ENCODE peak calls at places on chromosomes 2 and 18, in six cellular contexts. One of them, this sample, is unnamed.

GRCh38 chr2:10844083-10844482 is 31.5 kb upstream of the PDIA6 start:
- DNase-seq in thyroid gland: peak
- DNase-seq in sigmoid colon: peak
- DNase-seq in adrenal gland: peak
- DNase-seq in spleen: no peak
- DNase-seq in tibial nerve: no peak
- DNase-seq in this sample: peak

GRCh38 chr2:185787530-185788145 is 49.0 kb downstream of the FSIP2 start:
- DNase-seq in thyroid gland: no peak
- DNase-seq in sigmoid colon: no peak
- DNase-seq in adrenal gland: no peak
- DNase-seq in spleen: no peak
- DNase-seq in tibial nerve: no peak
- DNase-seq in this sample: no peak

GRCh38 chr2:221527759-221528444 is 44.2 kb downstream of the EPHA4 start:
- DNase-seq in thyroid gland: no peak
- DNase-seq in sigmoid colon: no peak
- DNase-seq in adrenal gland: no peak
- DNase-seq in spleen: no peak
- DNase-seq in tibial nerve: no peak
- DNase-seq in this sample: no peak

GRCh38 chr18:79798346-79798998 is 734 bp downstream of the KCNG2 start:
- DNase-seq in thyroid gland: no peak
- DNase-seq in sigmoid colon: peak
- DNase-seq in adrenal gland: no peak
- DNase-seq in spleen: peak
- DNase-seq in tibial nerve: no peak
- DNase-seq in this sample: no peak

GRCh38 chr2:205079173-205079572 is 533.9 kb downstream of the PARD3B start:
- DNase-seq in thyroid gland: no peak
- DNase-seq in sigmoid colon: no peak
- DNase-seq in adrenal gland: no peak
- DNase-seq in spleen: no peak
- DNase-seq in tibial nerve: no peak
- DNase-seq in this sample: no peak

GRCh38 chr2:170157025-170157684 is 20.8 kb upstream of the MYO3B start:
- DNase-seq in thyroid gland: no peak
- DNase-seq in sigmoid colon: no peak
- DNase-seq in adrenal gland: no peak
- DNase-seq in spleen: no peak
- DNase-seq in tibial nerve: no peak
- DNase-seq in this sample: no peak

GRCh38 chr2:96913398-96914202 is 43.7 kb upstream of the SEMA4C start:
- DNase-seq in thyroid gland: no peak
- DNase-seq in sigmoid colon: no peak
- DNase-seq in adrenal gland: peak
- DNase-seq in spleen: peak
- DNase-seq in tibial nerve: no peak
- DNase-seq in this sample: no peak

GRCh38 chr18:3584266-3584665 is 134.3 kb downstream of the TGIF1 start:
- DNase-seq in thyroid gland: no peak
- DNase-seq in sigmoid colon: no peak
- DNase-seq in adrenal gland: no peak
- DNase-seq in spleen: no peak
- DNase-seq in tibial nerve: no peak
- DNase-seq in this sample: no peak

GRCh38 chr18:32730620-32731021 is 42.2 kb downstream of the KLHL14 start:
- DNase-seq in thyroid gland: no peak
- DNase-seq in sigmoid colon: no peak
- DNase-seq in adrenal gland: no peak
- DNase-seq in spleen: no peak
- DNase-seq in tibial nerve: no peak
- DNase-seq in this sample: no peak

GRCh38 chr2:202030676-202031075 is 3.0 kb upstream of the FZD7 start:
- DNase-seq in thyroid gland: no peak
- DNase-seq in sigmoid colon: no peak
- DNase-seq in adrenal gland: no peak
- DNase-seq in spleen: no peak
- DNase-seq in tibial nerve: no peak
- DNase-seq in this sample: no peak

GRCh38 chr2:202033317-202034248 is at the start of gene FZD7:
- DNase-seq in thyroid gland: peak
- DNase-seq in sigmoid colon: peak
- DNase-seq in adrenal gland: peak
- DNase-seq in spleen: peak
- DNase-seq in tibial nerve: peak
- DNase-seq in this sample: peak

GRCh38 chr2:202031261-202031986 is 2.2 kb upstream of the FZD7 start:
- DNase-seq in thyroid gland: no peak
- DNase-seq in sigmoid colon: no peak
- DNase-seq in adrenal gland: no peak
- DNase-seq in spleen: no peak
- DNase-seq in tibial nerve: no peak
- DNase-seq in this sample: no peak

GRCh38 chr2:202034249-202035088 is 814 bp downstream of the FZD7 start:
- DNase-seq in thyroid gland: peak
- DNase-seq in sigmoid colon: peak
- DNase-seq in adrenal gland: no peak
- DNase-seq in spleen: peak
- DNase-seq in tibial nerve: no peak
- DNase-seq in this sample: peak

DNA sequence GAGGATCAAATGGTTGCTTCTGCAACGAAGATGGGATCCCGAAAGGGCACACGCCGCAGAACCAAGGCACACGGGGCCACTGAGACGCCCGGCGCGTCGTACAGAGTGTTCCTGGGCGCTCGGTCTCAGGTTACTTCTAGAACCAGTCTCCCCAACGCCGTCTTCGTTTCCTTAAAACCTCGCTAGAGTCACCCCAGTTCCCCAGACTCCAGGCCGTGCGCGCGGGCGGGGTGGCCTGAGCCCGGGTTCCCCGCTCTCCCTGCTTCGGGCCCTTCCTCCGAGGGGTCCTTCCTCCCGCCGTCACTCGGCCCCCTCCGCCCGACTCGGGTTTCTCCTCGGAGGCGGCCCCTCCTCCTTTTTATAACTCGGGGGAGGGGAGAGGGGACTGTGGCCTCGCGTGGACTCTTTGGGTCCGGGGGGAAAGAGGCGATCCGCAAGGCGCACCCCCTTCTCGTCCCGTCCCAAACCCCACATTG is 776 bp upstream of the FZD7 start:
- DNase-seq in thyroid gland: peak
- DNase-seq in sigmoid colon: peak
- DNase-seq in adrenal gland: peak
- DNase-seq in spleen: peak
- DNase-seq in tibial nerve: peak
- DNase-seq in this sample: peak
- TF ChIP-seq POLR2A in thyroid gland: peak
- TF ChIP-seq POLR2A in sigmoid colon: no peak
- TF ChIP-seq POLR2A in adrenal gland: no peak
- TF ChIP-seq POLR2A in spleen: no peak
- TF ChIP-seq POLR2A in tibial nerve: peak
- TF ChIP-seq POLR2A in this sample: no peak

DNA sequence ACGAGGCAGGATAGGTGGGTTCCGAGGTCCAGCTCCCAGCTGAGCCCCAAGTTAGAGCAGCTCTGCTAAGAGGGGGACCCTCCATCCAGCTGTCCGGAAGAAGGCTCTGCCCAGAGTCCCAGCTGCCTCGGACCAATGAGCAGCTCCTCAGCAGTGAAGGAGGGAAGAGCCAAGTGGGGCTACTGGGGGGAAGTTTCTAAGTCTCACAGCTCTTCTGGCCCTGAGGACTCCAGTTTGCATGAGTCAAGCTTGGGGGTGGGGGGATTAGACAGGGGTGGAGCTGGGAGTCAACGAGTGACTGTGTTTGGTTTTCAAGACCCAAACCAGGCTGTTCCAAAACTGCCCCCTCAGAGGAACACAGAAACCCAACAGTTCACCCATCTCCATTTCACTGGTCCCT is 101.0 kb downstream of the TNS1 start:
- DNase-seq in thyroid gland: peak
- DNase-seq in sigmoid colon: peak
- DNase-seq in adrenal gland: peak
- DNase-seq in spleen: no peak
- DNase-seq in tibial nerve: no peak
- DNase-seq in this sample: no peak
- TF ChIP-seq POLR2A in thyroid gland: no peak
- TF ChIP-seq POLR2A in sigmoid colon: no peak
- TF ChIP-seq POLR2A in adrenal gland: no peak
- TF ChIP-seq POLR2A in spleen: no peak
- TF ChIP-seq POLR2A in tibial nerve: no peak
- TF ChIP-seq POLR2A in this sample: no peak

GRCh38 chr2:183536714-183537113 is 412.5 kb downstream of the NUP35 start:
- DNase-seq in thyroid gland: no peak
- DNase-seq in sigmoid colon: no peak
- DNase-seq in adrenal gland: no peak
- DNase-seq in spleen: no peak
- DNase-seq in tibial nerve: no peak
- DNase-seq in this sample: no peak
- TF ChIP-seq POLR2A in thyroid gland: no peak
- TF ChIP-seq POLR2A in sigmoid colon: no peak
- TF ChIP-seq POLR2A in adrenal gland: no peak
- TF ChIP-seq POLR2A in spleen: no peak
- TF ChIP-seq POLR2A in tibial nerve: no peak
- TF ChIP-seq POLR2A in this sample: no peak

GRCh38 chr2:113175736-113176695 is 2.2 kb downstream of the PSD4 start:
- DNase-seq in thyroid gland: peak
- DNase-seq in sigmoid colon: no peak
- DNase-seq in adrenal gland: peak
- DNase-seq in spleen: peak
- DNase-seq in tibial nerve: no peak
- DNase-seq in this sample: no peak

GRCh38 chr2:113174369-113174735 is 581 bp downstream of the PSD4 start:
- DNase-seq in thyroid gland: no peak
- DNase-seq in sigmoid colon: no peak
- DNase-seq in adrenal gland: peak
- DNase-seq in spleen: peak
- DNase-seq in tibial nerve: no peak
- DNase-seq in this sample: no peak

GRCh38 chr2:113173563-113174368 is at the start of gene PSD4:
- DNase-seq in thyroid gland: peak
- DNase-seq in sigmoid colon: no peak
- DNase-seq in adrenal gland: peak
- DNase-seq in spleen: peak
- DNase-seq in tibial nerve: no peak
- DNase-seq in this sample: no peak

GRCh38 chr2:113176696-113177355 is 3.1 kb downstream of the PSD4 start:
- DNase-seq in thyroid gland: peak
- DNase-seq in sigmoid colon: no peak
- DNase-seq in adrenal gland: no peak
- DNase-seq in spleen: peak
- DNase-seq in tibial nerve: no peak
- DNase-seq in this sample: no peak

GRCh38 chr2:113175101-113175628 is 1.4 kb downstream of the PSD4 start:
- DNase-seq in thyroid gland: no peak
- DNase-seq in sigmoid colon: no peak
- DNase-seq in adrenal gland: peak
- DNase-seq in spleen: peak
- DNase-seq in tibial nerve: no peak
- DNase-seq in this sample: no peak
- TF ChIP-seq POLR2A in thyroid gland: no peak
- TF ChIP-seq POLR2A in sigmoid colon: no peak
- TF ChIP-seq POLR2A in adrenal gland: no peak
- TF ChIP-seq POLR2A in spleen: peak
- TF ChIP-seq POLR2A in tibial nerve: no peak
- TF ChIP-seq POLR2A in this sample: no peak

GRCh38 chr2:8146329-8147048 is 535.4 kb upstream of the ID2 start:
- DNase-seq in thyroid gland: no peak
- DNase-seq in sigmoid colon: no peak
- DNase-seq in adrenal gland: no peak
- DNase-seq in spleen: no peak
- DNase-seq in tibial nerve: no peak
- DNase-seq in this sample: no peak
- TF ChIP-seq POLR2A in thyroid gland: no peak
- TF ChIP-seq POLR2A in sigmoid colon: no peak
- TF ChIP-seq POLR2A in adrenal gland: no peak
- TF ChIP-seq POLR2A in spleen: no peak
- TF ChIP-seq POLR2A in tibial nerve: no peak
- TF ChIP-seq POLR2A in this sample: no peak

GRCh38 chr18:35172451-35173035 is 68.3 kb upstream of the ZNF397 start:
- DNase-seq in thyroid gland: no peak
- DNase-seq in sigmoid colon: no peak
- DNase-seq in adrenal gland: no peak
- DNase-seq in spleen: no peak
- DNase-seq in tibial nerve: no peak
- DNase-seq in this sample: no peak

GRCh38 chr18:35174093-35174731 is 66.6 kb upstream of the ZNF397 start:
- DNase-seq in thyroid gland: no peak
- DNase-seq in sigmoid colon: no peak
- DNase-seq in adrenal gland: no peak
- DNase-seq in spleen: no peak
- DNase-seq in tibial nerve: no peak
- DNase-seq in this sample: no peak

GRCh38 chr18:35172009-35172408 is 68.8 kb upstream of the ZNF397 start:
- DNase-seq in thyroid gland: no peak
- DNase-seq in sigmoid colon: no peak
- DNase-seq in adrenal gland: no peak
- DNase-seq in spleen: no peak
- DNase-seq in tibial nerve: no peak
- DNase-seq in this sample: no peak

GRCh38 chr18:35176925-35177324 is 63.9 kb upstream of the ZNF397 start:
- DNase-seq in thyroid gland: no peak
- DNase-seq in sigmoid colon: no peak
- DNase-seq in adrenal gland: no peak
- DNase-seq in spleen: no peak
- DNase-seq in tibial nerve: no peak
- DNase-seq in this sample: no peak

DNA sequence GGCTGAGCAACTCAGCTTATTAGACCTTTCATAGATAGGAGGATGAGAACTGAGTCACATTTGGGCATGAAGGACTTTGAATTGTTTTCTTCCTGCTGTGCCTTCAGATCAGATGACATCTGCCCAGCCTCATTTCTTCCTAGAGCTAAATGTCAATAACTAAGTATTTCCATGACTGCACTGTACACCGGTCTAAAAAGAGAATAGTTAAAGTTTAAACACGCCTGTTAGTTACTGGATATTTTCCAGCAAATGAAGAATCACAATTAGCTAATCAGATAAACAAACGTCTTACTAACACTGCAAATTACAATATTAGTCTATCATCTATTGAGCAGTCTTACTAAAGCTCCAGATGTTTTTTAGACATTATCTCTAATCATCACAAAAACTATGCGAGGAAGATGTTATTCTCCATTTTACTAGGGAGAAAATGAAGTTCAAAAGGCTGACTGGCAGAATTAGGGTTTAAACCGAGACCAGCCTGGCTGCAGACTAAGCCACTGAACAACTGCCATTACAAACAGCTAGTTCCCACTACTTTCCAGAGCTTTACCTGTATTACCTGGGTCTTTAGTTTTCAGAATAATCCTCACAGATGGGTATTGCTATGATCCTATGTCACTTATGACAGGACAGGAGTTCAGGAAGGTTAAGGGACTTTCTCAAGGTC is 69.4 kb upstream of the ZNF397 start:
- DNase-seq in thyroid gland: no peak
- DNase-seq in sigmoid colon: no peak
- DNase-seq in adrenal gland: peak
- DNase-seq in spleen: no peak
- DNase-seq in tibial nerve: no peak
- DNase-seq in this sample: no peak
- TF ChIP-seq POLR2A in thyroid gland: no peak
- TF ChIP-seq POLR2A in sigmoid colon: no peak
- TF ChIP-seq POLR2A in adrenal gland: peak
- TF ChIP-seq POLR2A in spleen: no peak
- TF ChIP-seq POLR2A in tibial nerve: no peak
- TF ChIP-seq POLR2A in this sample: no peak

GRCh38 chr2:241636983-241637232 is at the start of gene THAP4:
- DNase-seq in thyroid gland: no peak
- DNase-seq in sigmoid colon: peak
- DNase-seq in adrenal gland: peak
- DNase-seq in spleen: peak
- DNase-seq in tibial nerve: no peak
- DNase-seq in this sample: peak
- TF ChIP-seq POLR2A in thyroid gland: peak
- TF ChIP-seq POLR2A in sigmoid colon: no peak
- TF ChIP-seq POLR2A in adrenal gland: peak
- TF ChIP-seq POLR2A in spleen: no peak
- TF ChIP-seq POLR2A in tibial nerve: no peak
- TF ChIP-seq POLR2A in this sample: peak

This sample was measured in H54.